ENCODE peak calls at places on chromosome 21, in five cellular contexts. One of them, this sample, is unnamed.

GRCh38 chr21:28605138-28605537 is 387.5 kb downstream of the LTN1 start:
- DNase-seq in GM10248: peak
- DNase-seq in activated CD4-positive, alpha-beta T cell treated with anti-CD3 and anti-CD28 coated beads, Interleukin-2, amount 50 U/mL, for 1 hour: no peak
- DNase-seq in HEK293T: no peak
- DNase-seq in T-helper 9 cell: no peak
- DNase-seq in this sample: peak

GRCh38 chr21:25910809-25911208 is 176.0 kb downstream of the GABPA start:
- DNase-seq in GM10248: no peak
- DNase-seq in activated CD4-positive, alpha-beta T cell treated with anti-CD3 and anti-CD28 coated beads, Interleukin-2, amount 50 U/mL, for 1 hour: no peak
- DNase-seq in HEK293T: no peak
- DNase-seq in T-helper 9 cell: no peak
- DNase-seq in this sample: no peak

GRCh38 chr21:42652527-42653491 is 612 bp upstream of the PDE9A start:
- DNase-seq in GM10248: no peak
- DNase-seq in activated CD4-positive, alpha-beta T cell treated with anti-CD3 and anti-CD28 coated beads, Interleukin-2, amount 50 U/mL, for 1 hour: no peak
- DNase-seq in HEK293T: peak
- DNase-seq in T-helper 9 cell: no peak
- DNase-seq in this sample: peak

GRCh38 chr21:45409466-45410150 is 4.6 kb downstream of the COL18A1 start:
- DNase-seq in GM10248: no peak
- DNase-seq in activated CD4-positive, alpha-beta T cell treated with anti-CD3 and anti-CD28 coated beads, Interleukin-2, amount 50 U/mL, for 1 hour: no peak
- DNase-seq in HEK293T: no peak
- DNase-seq in T-helper 9 cell: no peak
- DNase-seq in this sample: no peak

GRCh38 chr21:25934771-25935224 is 200.0 kb downstream of the GABPA start:
- DNase-seq in GM10248: no peak
- DNase-seq in activated CD4-positive, alpha-beta T cell treated with anti-CD3 and anti-CD28 coated beads, Interleukin-2, amount 50 U/mL, for 1 hour: no peak
- DNase-seq in HEK293T: no peak
- DNase-seq in T-helper 9 cell: no peak
- DNase-seq in this sample: no peak

GRCh38 chr21:34003428-34003827 is 70.0 kb upstream of the MRPS6 start:
- DNase-seq in GM10248: no peak
- DNase-seq in activated CD4-positive, alpha-beta T cell treated with anti-CD3 and anti-CD28 coated beads, Interleukin-2, amount 50 U/mL, for 1 hour: no peak
- DNase-seq in HEK293T: no peak
- DNase-seq in T-helper 9 cell: no peak
- DNase-seq in this sample: no peak

GRCh38 chr21:32022141-32022540 is 149.3 kb downstream of the HUNK start:
- DNase-seq in GM10248: no peak
- DNase-seq in activated CD4-positive, alpha-beta T cell treated with anti-CD3 and anti-CD28 coated beads, Interleukin-2, amount 50 U/mL, for 1 hour: no peak
- DNase-seq in HEK293T: no peak
- DNase-seq in T-helper 9 cell: no peak
- DNase-seq in this sample: peak

GRCh38 chr21:37423103-37423502 is 56.5 kb downstream of the DYRK1A start:
- DNase-seq in GM10248: no peak
- DNase-seq in activated CD4-positive, alpha-beta T cell treated with anti-CD3 and anti-CD28 coated beads, Interleukin-2, amount 50 U/mL, for 1 hour: no peak
- DNase-seq in HEK293T: no peak
- DNase-seq in T-helper 9 cell: no peak
- DNase-seq in this sample: no peak

GRCh38 chr21:17925000-17925610 is 105.9 kb upstream of the C21orf91 start:
- DNase-seq in GM10248: peak
- DNase-seq in activated CD4-positive, alpha-beta T cell treated with anti-CD3 and anti-CD28 coated beads, Interleukin-2, amount 50 U/mL, for 1 hour: peak
- DNase-seq in HEK293T: peak
- DNase-seq in T-helper 9 cell: peak
- DNase-seq in this sample: peak

GRCh38 chr21:29208666-29209059 is 78.2 kb downstream of the MAP3K7CL start:
- DNase-seq in GM10248: no peak
- DNase-seq in activated CD4-positive, alpha-beta T cell treated with anti-CD3 and anti-CD28 coated beads, Interleukin-2, amount 50 U/mL, for 1 hour: no peak
- DNase-seq in HEK293T: no peak
- DNase-seq in T-helper 9 cell: no peak
- DNase-seq in this sample: no peak

GRCh38 chr21:37454869-37455503 is 88.4 kb downstream of the DYRK1A start:
- DNase-seq in GM10248: no peak
- DNase-seq in activated CD4-positive, alpha-beta T cell treated with anti-CD3 and anti-CD28 coated beads, Interleukin-2, amount 50 U/mL, for 1 hour: no peak
- DNase-seq in HEK293T: no peak
- DNase-seq in T-helper 9 cell: no peak
- DNase-seq in this sample: peak

GRCh38 chr21:35291963-35292627 is 243.0 kb upstream of the RUNX1 start:
- DNase-seq in GM10248: no peak
- DNase-seq in activated CD4-positive, alpha-beta T cell treated with anti-CD3 and anti-CD28 coated beads, Interleukin-2, amount 50 U/mL, for 1 hour: no peak
- DNase-seq in HEK293T: no peak
- DNase-seq in T-helper 9 cell: no peak
- DNase-seq in this sample: no peak

GRCh38 chr21:42455196-42455595 is 40.8 kb downstream of the RSPH1 start:
- DNase-seq in GM10248: no peak
- DNase-seq in activated CD4-positive, alpha-beta T cell treated with anti-CD3 and anti-CD28 coated beads, Interleukin-2, amount 50 U/mL, for 1 hour: no peak
- DNase-seq in HEK293T: no peak
- DNase-seq in T-helper 9 cell: no peak
- DNase-seq in this sample: no peak

GRCh38 chr21:43322311-43322710 is 104.6 kb downstream of the SIK1 start:
- DNase-seq in GM10248: no peak
- DNase-seq in activated CD4-positive, alpha-beta T cell treated with anti-CD3 and anti-CD28 coated beads, Interleukin-2, amount 50 U/mL, for 1 hour: no peak
- DNase-seq in HEK293T: no peak
- DNase-seq in T-helper 9 cell: no peak
- DNase-seq in this sample: no peak

GRCh38 chr21:34679056-34679455 is 10.3 kb downstream of the CLIC6 start:
- DNase-seq in GM10248: no peak
- DNase-seq in activated CD4-positive, alpha-beta T cell treated with anti-CD3 and anti-CD28 coated beads, Interleukin-2, amount 50 U/mL, for 1 hour: no peak
- DNase-seq in HEK293T: no peak
- DNase-seq in T-helper 9 cell: no peak
- DNase-seq in this sample: peak

GRCh38 chr21:31554511-31555022 is 104.9 kb upstream of the SOD1 start:
- DNase-seq in GM10248: peak
- DNase-seq in activated CD4-positive, alpha-beta T cell treated with anti-CD3 and anti-CD28 coated beads, Interleukin-2, amount 50 U/mL, for 1 hour: peak
- DNase-seq in HEK293T: no peak
- DNase-seq in T-helper 9 cell: no peak
- DNase-seq in this sample: no peak

GRCh38 chr21:44793269-44794030 is 8.2 kb downstream of the UBE2G2 start:
- DNase-seq in GM10248: peak
- DNase-seq in activated CD4-positive, alpha-beta T cell treated with anti-CD3 and anti-CD28 coated beads, Interleukin-2, amount 50 U/mL, for 1 hour: peak
- DNase-seq in HEK293T: peak
- DNase-seq in T-helper 9 cell: peak
- DNase-seq in this sample: peak

GRCh38 chr21:39972471-39972870 is 105.2 kb downstream of the PCP4 start:
- DNase-seq in GM10248: no peak
- DNase-seq in activated CD4-positive, alpha-beta T cell treated with anti-CD3 and anti-CD28 coated beads, Interleukin-2, amount 50 U/mL, for 1 hour: no peak
- DNase-seq in HEK293T: no peak
- DNase-seq in T-helper 9 cell: no peak
- DNase-seq in this sample: no peak

GRCh38 chr21:38503588-38503987 is 5.3 kb upstream of the ERG start:
- DNase-seq in GM10248: no peak
- DNase-seq in activated CD4-positive, alpha-beta T cell treated with anti-CD3 and anti-CD28 coated beads, Interleukin-2, amount 50 U/mL, for 1 hour: no peak
- DNase-seq in HEK293T: no peak
- DNase-seq in T-helper 9 cell: no peak
- DNase-seq in this sample: no peak

GRCh38 chr21:36211660-36212512 is 55.3 kb downstream of the DOP1B start:
- DNase-seq in GM10248: no peak
- DNase-seq in activated CD4-positive, alpha-beta T cell treated with anti-CD3 and anti-CD28 coated beads, Interleukin-2, amount 50 U/mL, for 1 hour: no peak
- DNase-seq in HEK293T: no peak
- DNase-seq in T-helper 9 cell: no peak
- DNase-seq in this sample: peak

GRCh38 chr21:44428281-44428942 is 26.9 kb upstream of the LRRC3 start:
- DNase-seq in GM10248: no peak
- DNase-seq in activated CD4-positive, alpha-beta T cell treated with anti-CD3 and anti-CD28 coated beads, Interleukin-2, amount 50 U/mL, for 1 hour: peak
- DNase-seq in HEK293T: peak
- DNase-seq in T-helper 9 cell: peak
- DNase-seq in this sample: peak

GRCh38 chr21:45209046-45209445 is 78.6 kb downstream of the POFUT2 start:
- DNase-seq in GM10248: no peak
- DNase-seq in activated CD4-positive, alpha-beta T cell treated with anti-CD3 and anti-CD28 coated beads, Interleukin-2, amount 50 U/mL, for 1 hour: no peak
- DNase-seq in HEK293T: no peak
- DNase-seq in T-helper 9 cell: no peak
- DNase-seq in this sample: no peak

GRCh38 chr21:33334824-33335223 is 10.1 kb downstream of the IFNAR1 start:
- DNase-seq in GM10248: no peak
- DNase-seq in activated CD4-positive, alpha-beta T cell treated with anti-CD3 and anti-CD28 coated beads, Interleukin-2, amount 50 U/mL, for 1 hour: no peak
- DNase-seq in HEK293T: no peak
- DNase-seq in T-helper 9 cell: no peak
- DNase-seq in this sample: no peak

GRCh38 chr21:45317401-45318145 is 29.9 kb upstream of the POFUT2 start:
- DNase-seq in GM10248: no peak
- DNase-seq in activated CD4-positive, alpha-beta T cell treated with anti-CD3 and anti-CD28 coated beads, Interleukin-2, amount 50 U/mL, for 1 hour: no peak
- DNase-seq in HEK293T: no peak
- DNase-seq in T-helper 9 cell: no peak
- DNase-seq in this sample: no peak

GRCh38 chr21:36762636-36763035 is 63.7 kb downstream of the SIM2 start:
- DNase-seq in GM10248: no peak
- DNase-seq in activated CD4-positive, alpha-beta T cell treated with anti-CD3 and anti-CD28 coated beads, Interleukin-2, amount 50 U/mL, for 1 hour: no peak
- DNase-seq in HEK293T: no peak
- DNase-seq in T-helper 9 cell: no peak
- DNase-seq in this sample: no peak

GRCh38 chr21:30839304-30839703 is 9.7 kb upstream of the KRTAP7-1 start:
- DNase-seq in GM10248: peak
- DNase-seq in activated CD4-positive, alpha-beta T cell treated with anti-CD3 and anti-CD28 coated beads, Interleukin-2, amount 50 U/mL, for 1 hour: peak
- DNase-seq in HEK293T: peak
- DNase-seq in T-helper 9 cell: no peak
- DNase-seq in this sample: peak

GRCh38 chr21:17925900-17926299 is 106.7 kb upstream of the C21orf91 start:
- DNase-seq in GM10248: no peak
- DNase-seq in activated CD4-positive, alpha-beta T cell treated with anti-CD3 and anti-CD28 coated beads, Interleukin-2, amount 50 U/mL, for 1 hour: no peak
- DNase-seq in HEK293T: no peak
- DNase-seq in T-helper 9 cell: no peak
- DNase-seq in this sample: peak

GRCh38 chr21:26445440-26445839 is 127.6 kb downstream of the CYYR1 start:
- DNase-seq in GM10248: no peak
- DNase-seq in activated CD4-positive, alpha-beta T cell treated with anti-CD3 and anti-CD28 coated beads, Interleukin-2, amount 50 U/mL, for 1 hour: no peak
- DNase-seq in HEK293T: no peak
- DNase-seq in T-helper 9 cell: no peak
- DNase-seq in this sample: no peak

GRCh38 chr21:31132574-31133242 is 94.4 kb upstream of the KRTAP19-8 start:
- DNase-seq in GM10248: no peak
- DNase-seq in activated CD4-positive, alpha-beta T cell treated with anti-CD3 and anti-CD28 coated beads, Interleukin-2, amount 50 U/mL, for 1 hour: peak
- DNase-seq in HEK293T: no peak
- DNase-seq in T-helper 9 cell: peak
- DNase-seq in this sample: no peak

GRCh38 chr21:18041012-18041411 is 203.6 kb upstream of the CHODL start:
- DNase-seq in GM10248: no peak
- DNase-seq in activated CD4-positive, alpha-beta T cell treated with anti-CD3 and anti-CD28 coated beads, Interleukin-2, amount 50 U/mL, for 1 hour: no peak
- DNase-seq in HEK293T: peak
- DNase-seq in T-helper 9 cell: no peak
- DNase-seq in this sample: peak

GRCh38 chr21:40846566-40847411 is at the start of gene DSCAM:
- DNase-seq in GM10248: no peak
- DNase-seq in activated CD4-positive, alpha-beta T cell treated with anti-CD3 and anti-CD28 coated beads, Interleukin-2, amount 50 U/mL, for 1 hour: no peak
- DNase-seq in HEK293T: no peak
- DNase-seq in T-helper 9 cell: no peak
- DNase-seq in this sample: no peak

GRCh38 chr21:24310780-24311179 is 1296.5 kb downstream of the MRPL39 start:
- DNase-seq in GM10248: no peak
- DNase-seq in activated CD4-positive, alpha-beta T cell treated with anti-CD3 and anti-CD28 coated beads, Interleukin-2, amount 50 U/mL, for 1 hour: no peak
- DNase-seq in HEK293T: no peak
- DNase-seq in T-helper 9 cell: no peak
- DNase-seq in this sample: no peak

GRCh38 chr21:38806153-38806941 is 618 bp downstream of the ETS2 start:
- DNase-seq in GM10248: peak
- DNase-seq in activated CD4-positive, alpha-beta T cell treated with anti-CD3 and anti-CD28 coated beads, Interleukin-2, amount 50 U/mL, for 1 hour: peak
- DNase-seq in HEK293T: no peak
- DNase-seq in T-helper 9 cell: peak
- DNase-seq in this sample: peak

GRCh38 chr21:43306391-43306790 is 120.5 kb downstream of the SIK1 start:
- DNase-seq in GM10248: no peak
- DNase-seq in activated CD4-positive, alpha-beta T cell treated with anti-CD3 and anti-CD28 coated beads, Interleukin-2, amount 50 U/mL, for 1 hour: no peak
- DNase-seq in HEK293T: no peak
- DNase-seq in T-helper 9 cell: no peak
- DNase-seq in this sample: no peak

GRCh38 chr21:14889080-14889805 is 175.6 kb downstream of the NRIP1 start:
- DNase-seq in GM10248: no peak
- DNase-seq in activated CD4-positive, alpha-beta T cell treated with anti-CD3 and anti-CD28 coated beads, Interleukin-2, amount 50 U/mL, for 1 hour: no peak
- DNase-seq in HEK293T: no peak
- DNase-seq in T-helper 9 cell: no peak
- DNase-seq in this sample: peak

GRCh38 chr21:22575165-22575584 is 1577.0 kb downstream of the NCAM2 start:
- DNase-seq in GM10248: no peak
- DNase-seq in activated CD4-positive, alpha-beta T cell treated with anti-CD3 and anti-CD28 coated beads, Interleukin-2, amount 50 U/mL, for 1 hour: no peak
- DNase-seq in HEK293T: peak
- DNase-seq in T-helper 9 cell: no peak
- DNase-seq in this sample: peak

GRCh38 chr21:45465611-45466329 is 60.8 kb downstream of the COL18A1 start:
- DNase-seq in GM10248: no peak
- DNase-seq in activated CD4-positive, alpha-beta T cell treated with anti-CD3 and anti-CD28 coated beads, Interleukin-2, amount 50 U/mL, for 1 hour: no peak
- DNase-seq in HEK293T: no peak
- DNase-seq in T-helper 9 cell: no peak
- DNase-seq in this sample: no peak

This sample was measured in OCI-M1.